ENCODE peak calls at places on chromosome 16, in eight cellular contexts. One of them, this sample, is unnamed.

GRCh38 chr16:47377156-47377555 is 83.7 kb downstream of the ITFG1 start:
- DNase-seq in AG04450: peak; percentile 30
- DNase-seq in astrocyte of the cerebellum: no peak
- DNase-seq in MG63: no peak
- DNase-seq in thoracic aorta: no peak
- DNase-seq in cardiac muscle cell: no peak
- DNase-seq in brain microvascular endothelial cell: no peak
- DNase-seq in right cardiac atrium: no peak
- DNase-seq in this sample: no peak

GRCh38 chr16:9042943-9043680 is 48.3 kb upstream of the HAPSTR1 start:
- DNase-seq in MG63: no peak
- DNase-seq in cardiac muscle cell: peak; percentile 66
- DNase-seq in thoracic aorta: no peak
- DNase-seq in brain microvascular endothelial cell: peak; percentile 67
- DNase-seq in astrocyte of the cerebellum: peak; percentile 53
- DNase-seq in AG04450: peak; percentile 60
- DNase-seq in right cardiac atrium: no peak
- DNase-seq in this sample: peak; percentile 55

GRCh38 chr16:57999971-58000705 is at the start of gene ZNF319:
- DNase-seq in astrocyte of the cerebellum: no peak
- DNase-seq in brain microvascular endothelial cell: no peak
- DNase-seq in right cardiac atrium: peak; percentile 62
- DNase-seq in cardiac muscle cell: no peak
- DNase-seq in thoracic aorta: no peak
- DNase-seq in MG63: peak; percentile 45
- DNase-seq in AG04450: no peak
- DNase-seq in this sample: no peak

GRCh38 chr16:84940670-84941551 is 70.4 kb downstream of the ZDHHC7 start:
- DNase-seq in cardiac muscle cell: peak; percentile 30
- DNase-seq in thoracic aorta: no peak
- DNase-seq in right cardiac atrium: peak; percentile 53
- DNase-seq in brain microvascular endothelial cell: no peak
- DNase-seq in AG04450: no peak
- DNase-seq in astrocyte of the cerebellum: no peak
- DNase-seq in MG63: no peak
- DNase-seq in this sample: no peak

GRCh38 chr16:87160218-87160617 is 157.0 kb downstream of the C16orf95 start:
- DNase-seq in astrocyte of the cerebellum: no peak
- DNase-seq in MG63: no peak
- DNase-seq in thoracic aorta: no peak
- DNase-seq in cardiac muscle cell: peak; percentile 20
- DNase-seq in AG04450: no peak
- DNase-seq in right cardiac atrium: no peak
- DNase-seq in brain microvascular endothelial cell: no peak
- DNase-seq in this sample: no peak

GRCh38 chr16:25260416-25260815 is 2.8 kb upstream of the ZKSCAN2 start:
- DNase-seq in right cardiac atrium: no peak
- DNase-seq in MG63: no peak
- DNase-seq in AG04450: no peak
- DNase-seq in astrocyte of the cerebellum: no peak
- DNase-seq in thoracic aorta: no peak
- DNase-seq in brain microvascular endothelial cell: peak; percentile 12
- DNase-seq in cardiac muscle cell: no peak
- DNase-seq in this sample: no peak

GRCh38 chr16:64700628-64701027 is 421.2 kb downstream of the CDH11 start:
- DNase-seq in AG04450: no peak
- DNase-seq in astrocyte of the cerebellum: no peak
- DNase-seq in cardiac muscle cell: no peak
- DNase-seq in MG63: no peak
- DNase-seq in brain microvascular endothelial cell: no peak
- DNase-seq in thoracic aorta: no peak
- DNase-seq in right cardiac atrium: no peak
- DNase-seq in this sample: no peak

GRCh38 chr16:9854665-9855064 is 327.6 kb downstream of the GRIN2A start:
- DNase-seq in thoracic aorta: no peak
- DNase-seq in AG04450: no peak
- DNase-seq in MG63: peak; percentile 47
- DNase-seq in cardiac muscle cell: no peak
- DNase-seq in astrocyte of the cerebellum: peak; percentile 63
- DNase-seq in brain microvascular endothelial cell: peak; percentile 63
- DNase-seq in right cardiac atrium: peak; percentile 66
- DNase-seq in this sample: peak; percentile 25

GRCh38 chr16:86338403-86339115 is 171.8 kb upstream of the FOXF1 start:
- DNase-seq in thoracic aorta: no peak
- DNase-seq in AG04450: no peak
- DNase-seq in brain microvascular endothelial cell: no peak
- DNase-seq in MG63: no peak
- DNase-seq in astrocyte of the cerebellum: no peak
- DNase-seq in cardiac muscle cell: peak; percentile 21
- DNase-seq in right cardiac atrium: no peak
- DNase-seq in this sample: no peak

GRCh38 chr16:81774348-81774747 is 4.7 kb upstream of the PLCG2 start:
- DNase-seq in right cardiac atrium: peak; percentile 63
- DNase-seq in MG63: no peak
- DNase-seq in astrocyte of the cerebellum: no peak
- DNase-seq in brain microvascular endothelial cell: no peak
- DNase-seq in AG04450: no peak
- DNase-seq in thoracic aorta: no peak
- DNase-seq in cardiac muscle cell: no peak
- DNase-seq in this sample: no peak

GRCh38 chr16:28826141-28826540 is 3.3 kb downstream of the ATXN2L start:
- DNase-seq in astrocyte of the cerebellum: no peak
- DNase-seq in cardiac muscle cell: peak; percentile 17
- DNase-seq in right cardiac atrium: no peak
- DNase-seq in brain microvascular endothelial cell: peak; percentile 8
- DNase-seq in AG04450: no peak
- DNase-seq in MG63: no peak
- DNase-seq in thoracic aorta: no peak
- DNase-seq in this sample: no peak

GRCh38 chr16:19914877-19915276 is 30.2 kb upstream of the GPRC5B start:
- DNase-seq in astrocyte of the cerebellum: no peak
- DNase-seq in MG63: no peak
- DNase-seq in brain microvascular endothelial cell: no peak
- DNase-seq in thoracic aorta: no peak
- DNase-seq in AG04450: no peak
- DNase-seq in cardiac muscle cell: no peak
- DNase-seq in right cardiac atrium: no peak
- DNase-seq in this sample: no peak

GRCh38 chr16:53100131-53100748 is 45.4 kb downstream of the CHD9 start:
- DNase-seq in AG04450: no peak
- DNase-seq in brain microvascular endothelial cell: no peak
- DNase-seq in MG63: no peak
- DNase-seq in astrocyte of the cerebellum: no peak
- DNase-seq in right cardiac atrium: no peak
- DNase-seq in thoracic aorta: no peak
- DNase-seq in cardiac muscle cell: no peak
- DNase-seq in this sample: no peak
- H3K4me3 ChIP-seq in AG04450: peak overlapping the region; percentile 51
- H3K4me3 ChIP-seq in brain microvascular endothelial cell: peak overlapping the region; percentile 46
- H3K4me3 ChIP-seq in MG63: peak overlapping the region; percentile 38
- H3K4me3 ChIP-seq in astrocyte of the cerebellum: peak overlapping the region; percentile 34
- H3K4me3 ChIP-seq in right cardiac atrium: peak overlapping the region; percentile 8
- H3K4me3 ChIP-seq in thoracic aorta: peak overlapping the region; percentile 74
- H3K4me3 ChIP-seq in cardiac muscle cell: peak overlapping the region; percentile 5
- H3K4me3 ChIP-seq in this sample: peak overlapping the region; percentile 47

GRCh38 chr16:69106491-69107291 is 1.2 kb downstream of the HAS3 start:
- DNase-seq in MG63: no peak
- DNase-seq in right cardiac atrium: peak; percentile 57
- DNase-seq in cardiac muscle cell: no peak
- DNase-seq in brain microvascular endothelial cell: no peak
- DNase-seq in AG04450: no peak
- DNase-seq in thoracic aorta: no peak
- DNase-seq in astrocyte of the cerebellum: no peak
- DNase-seq in this sample: no peak

GRCh38 chr16:69109486-69110270 is 4.2 kb downstream of the HAS3 start:
- DNase-seq in brain microvascular endothelial cell: no peak
- DNase-seq in astrocyte of the cerebellum: no peak
- DNase-seq in right cardiac atrium: no peak
- DNase-seq in MG63: no peak
- DNase-seq in AG04450: no peak
- DNase-seq in cardiac muscle cell: no peak
- DNase-seq in thoracic aorta: no peak
- DNase-seq in this sample: no peak

GRCh38 chr16:69107311-69107962 is 2.0 kb downstream of the HAS3 start:
- DNase-seq in brain microvascular endothelial cell: no peak
- DNase-seq in thoracic aorta: no peak
- DNase-seq in MG63: peak; percentile 65
- DNase-seq in astrocyte of the cerebellum: no peak
- DNase-seq in AG04450: no peak
- DNase-seq in cardiac muscle cell: no peak
- DNase-seq in right cardiac atrium: peak; percentile 75
- DNase-seq in this sample: no peak

GRCh38 chr16:69108905-69109252 is 3.4 kb downstream of the HAS3 start:
- DNase-seq in brain microvascular endothelial cell: no peak
- DNase-seq in MG63: no peak
- DNase-seq in right cardiac atrium: no peak
- DNase-seq in thoracic aorta: no peak
- DNase-seq in astrocyte of the cerebellum: no peak
- DNase-seq in cardiac muscle cell: no peak
- DNase-seq in AG04450: no peak
- DNase-seq in this sample: no peak

DNA sequence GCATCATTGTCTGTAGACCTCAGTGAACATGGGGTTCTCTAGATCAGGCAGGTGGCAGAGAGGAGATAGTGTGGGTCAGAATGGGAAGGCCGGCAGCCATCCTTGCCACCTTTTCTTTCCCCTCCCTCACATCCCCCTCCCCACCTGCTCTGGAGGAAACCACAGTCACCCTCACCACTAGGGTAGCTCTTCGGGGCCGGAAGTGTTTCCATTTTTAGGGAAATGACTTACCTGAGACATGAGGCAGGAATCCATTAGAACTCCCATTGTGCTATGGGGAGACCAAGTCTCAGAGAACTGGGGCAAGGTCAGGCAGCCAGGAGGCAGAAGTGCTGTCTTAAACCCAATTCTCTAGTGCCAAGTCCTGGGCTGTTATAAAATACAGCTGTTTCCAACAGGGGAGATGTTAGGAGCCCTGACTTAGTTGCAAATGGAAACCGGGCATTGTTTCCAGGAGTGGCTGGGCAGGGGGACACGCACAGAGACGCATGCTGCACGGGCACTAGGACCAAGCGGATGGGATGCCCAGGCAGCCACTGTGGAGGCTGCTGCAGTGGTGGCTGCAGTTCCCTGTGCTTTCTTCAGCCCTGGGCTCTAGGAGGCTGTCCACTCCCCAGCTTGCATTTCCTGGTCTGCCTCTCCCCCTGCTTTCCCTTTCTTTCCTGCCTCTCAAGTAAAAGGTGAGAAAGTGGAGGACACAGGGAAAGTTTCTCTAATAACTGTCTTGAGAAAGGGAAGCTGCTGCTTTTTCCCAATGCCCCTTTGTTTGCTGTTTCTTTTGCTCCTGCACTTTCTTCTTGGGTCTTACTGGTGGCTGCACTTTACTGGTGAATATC is 2.8 kb downstream of the HAS3 start:
- DNase-seq in cardiac muscle cell: no peak
- DNase-seq in thoracic aorta: no peak
- DNase-seq in astrocyte of the cerebellum: no peak
- DNase-seq in MG63: no peak
- DNase-seq in AG04450: no peak
- DNase-seq in right cardiac atrium: no peak
- DNase-seq in brain microvascular endothelial cell: no peak
- DNase-seq in this sample: no peak
- H3K4me3 ChIP-seq in cardiac muscle cell: peak overlapping the region; percentile 49
- H3K4me3 ChIP-seq in thoracic aorta: peak overlapping the region; percentile 71
- H3K4me3 ChIP-seq in astrocyte of the cerebellum: no peak overlapping the region
- H3K4me3 ChIP-seq in MG63: peak overlapping the region; percentile 69
- H3K4me3 ChIP-seq in AG04450: no peak overlapping the region
- H3K4me3 ChIP-seq in right cardiac atrium: no peak overlapping the region
- H3K4me3 ChIP-seq in brain microvascular endothelial cell: no peak overlapping the region
- H3K4me3 ChIP-seq in this sample: no peak overlapping the region

GRCh38 chr16:50274771-50275415 is 8.5 kb downstream of the ADCY7 start:
- DNase-seq in astrocyte of the cerebellum: no peak
- DNase-seq in AG04450: no peak
- DNase-seq in right cardiac atrium: peak; percentile 4
- DNase-seq in cardiac muscle cell: no peak
- DNase-seq in MG63: no peak
- DNase-seq in thoracic aorta: no peak
- DNase-seq in brain microvascular endothelial cell: no peak
- DNase-seq in this sample: no peak

GRCh38 chr16:50273888-50274770 is 7.8 kb downstream of the ADCY7 start:
- DNase-seq in MG63: no peak
- DNase-seq in thoracic aorta: no peak
- DNase-seq in AG04450: no peak
- DNase-seq in brain microvascular endothelial cell: no peak
- DNase-seq in cardiac muscle cell: no peak
- DNase-seq in right cardiac atrium: peak; percentile 54
- DNase-seq in astrocyte of the cerebellum: no peak
- DNase-seq in this sample: no peak

GRCh38 chr16:50272111-50272571 is 5.8 kb downstream of the ADCY7 start:
- DNase-seq in MG63: no peak
- DNase-seq in thoracic aorta: no peak
- DNase-seq in cardiac muscle cell: no peak
- DNase-seq in astrocyte of the cerebellum: no peak
- DNase-seq in brain microvascular endothelial cell: no peak
- DNase-seq in right cardiac atrium: peak; percentile 44
- DNase-seq in AG04450: no peak
- DNase-seq in this sample: no peak

GRCh38 chr16:50272687-50273381 is 6.5 kb downstream of the ADCY7 start:
- DNase-seq in astrocyte of the cerebellum: no peak
- DNase-seq in thoracic aorta: no peak
- DNase-seq in cardiac muscle cell: no peak
- DNase-seq in AG04450: no peak
- DNase-seq in right cardiac atrium: peak; percentile 44
- DNase-seq in brain microvascular endothelial cell: no peak
- DNase-seq in MG63: no peak
- DNase-seq in this sample: no peak

DNA sequence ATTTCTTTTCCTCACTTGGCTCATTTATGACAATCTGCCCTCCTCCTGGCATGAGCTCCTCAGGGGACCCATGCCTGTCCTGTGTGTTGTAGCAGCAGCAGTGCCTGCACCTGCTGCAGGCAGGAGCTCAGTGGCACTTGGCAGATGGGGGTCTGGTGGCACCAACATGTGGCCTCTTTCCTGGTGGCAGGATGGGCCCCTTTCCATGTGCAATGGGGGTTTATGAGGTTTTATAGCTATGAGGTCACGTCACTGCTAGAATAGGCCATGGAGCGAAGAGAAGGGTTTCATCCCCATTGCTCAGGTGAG is 7.0 kb downstream of the ADCY7 start:
- DNase-seq in AG04450: no peak
- DNase-seq in cardiac muscle cell: no peak
- DNase-seq in MG63: no peak
- DNase-seq in astrocyte of the cerebellum: no peak
- DNase-seq in right cardiac atrium: peak; percentile 19
- DNase-seq in thoracic aorta: no peak
- DNase-seq in brain microvascular endothelial cell: no peak
- DNase-seq in this sample: no peak
- H3K4me3 ChIP-seq in AG04450: no peak overlapping the region
- H3K4me3 ChIP-seq in cardiac muscle cell: no peak overlapping the region
- H3K4me3 ChIP-seq in MG63: no peak overlapping the region
- H3K4me3 ChIP-seq in astrocyte of the cerebellum: no peak overlapping the region
- H3K4me3 ChIP-seq in right cardiac atrium: no peak overlapping the region
- H3K4me3 ChIP-seq in thoracic aorta: no peak overlapping the region
- H3K4me3 ChIP-seq in brain microvascular endothelial cell: no peak overlapping the region
- H3K4me3 ChIP-seq in this sample: no peak overlapping the region

DNA sequence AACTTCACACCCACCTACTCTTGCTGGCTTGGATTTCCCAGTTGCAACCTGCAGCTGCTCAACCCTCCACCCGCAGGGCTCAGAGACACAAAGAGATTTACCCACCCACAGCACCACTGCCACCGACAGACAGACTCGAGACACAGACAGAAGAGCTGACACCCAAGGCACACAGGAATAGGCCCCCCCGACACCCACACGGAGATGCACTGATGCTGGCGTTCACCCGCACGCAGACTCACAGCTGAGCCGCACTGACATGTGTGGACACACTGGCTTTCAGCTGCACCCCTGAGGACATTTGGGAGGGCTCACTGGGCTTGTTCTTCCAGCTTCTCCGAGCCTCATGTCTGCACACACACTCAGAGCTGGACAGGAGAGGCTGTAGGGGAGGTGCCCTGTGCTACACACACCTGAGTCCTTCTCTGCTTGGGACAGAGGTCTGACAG is 8.2 kb downstream of the STX1B start:
- DNase-seq in astrocyte of the cerebellum: no peak
- DNase-seq in brain microvascular endothelial cell: no peak
- DNase-seq in AG04450: no peak
- DNase-seq in right cardiac atrium: peak; percentile 39
- DNase-seq in thoracic aorta: no peak
- DNase-seq in cardiac muscle cell: no peak
- DNase-seq in MG63: no peak
- DNase-seq in this sample: no peak
- H3K4me3 ChIP-seq in astrocyte of the cerebellum: no peak overlapping the region
- H3K4me3 ChIP-seq in brain microvascular endothelial cell: no peak overlapping the region
- H3K4me3 ChIP-seq in AG04450: no peak overlapping the region
- H3K4me3 ChIP-seq in right cardiac atrium: no peak overlapping the region
- H3K4me3 ChIP-seq in thoracic aorta: no peak overlapping the region
- H3K4me3 ChIP-seq in cardiac muscle cell: no peak overlapping the region
- H3K4me3 ChIP-seq in MG63: no peak overlapping the region
- H3K4me3 ChIP-seq in this sample: no peak overlapping the region

This sample was measured in skeletal muscle cell.